ENCODE peak calls at places on chromosomes 3 and 15, in six cellular contexts. Z is HFFc6; I is CD4-positive, alpha-beta T cell; M is fibroblast of lung; C is psoas muscle; T is A549. N is an unnamed sample.

GRCh38 chr15:58556541-58556940 is 124.8 kb downstream of the LIPC start:
- DNase-seq in Z (no peak), I (no peak), M (no peak), C (no peak), T (no peak), N (no peak)

GRCh38 chr3:32685604-32686185 is 707 bp downstream of the CNOT10 start:
- DNase-seq in Z (peak), I (no peak), M (peak), C (no peak), T (peak), N (no peak)

GRCh38 chr3:83034806-83035703 is 1273.6 kb upstream of the GBE1 start:
- DNase-seq in Z (no peak), I (no peak), M (no peak), C (no peak), T (no peak), N (no peak)

GRCh38 chr15:32222716-32223115 is 180.4 kb downstream of the GOLGA8K start:
- DNase-seq in Z (no peak), I (no peak), M (no peak), C (no peak), T (no peak), N (no peak)

GRCh38 chr3:195823286-195823685 is 11.6 kb upstream of the MUC4 start:
- DNase-seq in Z (no peak), I (no peak), M (peak), C (no peak), T (no peak), N (no peak)

GRCh38 chr15:99495430-99496301 is 70.1 kb upstream of the MEF2A start:
- DNase-seq in Z (no peak), I (no peak), M (no peak), C (no peak), T (no peak), N (no peak)

GRCh38 chr3:150699068-150699635 is 4.6 kb downstream of the ERICH6 start:
- DNase-seq in Z (peak), I (no peak), M (peak), C (no peak), T (no peak), N (no peak)

GRCh38 chr3:63979093-63979492 is 44.2 kb downstream of the PSMD6 start:
- DNase-seq in Z (peak), I (peak), M (peak), C (no peak), T (no peak), N (no peak)

GRCh38 chr3:151721294-151721693 is 12.4 kb upstream of the AADACL2 start:
- DNase-seq in Z (no peak), I (no peak), M (no peak), C (no peak), T (no peak), N (no peak)

GRCh38 chr3:155282416-155283091 is 10.9 kb downstream of the STRIT1 start:
- DNase-seq in Z (peak), I (no peak), M (peak), C (no peak), T (no peak), N (no peak)

GRCh38 chr15:88385078-88385700 is 82.0 kb downstream of the MRPL46 start:
- DNase-seq in Z (peak), I (no peak), M (peak), C (no peak), T (peak), N (no peak)

GRCh38 chr3:175495331-175495730 is 636.2 kb downstream of the NAALADL2 start:
- DNase-seq in Z (no peak), I (no peak), M (no peak), C (no peak), T (no peak), N (no peak)

GRCh38 chr3:195762611-195763247 is 42.0 kb downstream of the MUC20 start:
- DNase-seq in Z (no peak), I (no peak), M (no peak), C (no peak), T (no peak), N (no peak)

GRCh38 chr15:93826798-93827197 is 404.6 kb upstream of the MCTP2 start:
- DNase-seq in Z (no peak), I (no peak), M (no peak), C (no peak), T (no peak), N (peak)

GRCh38 chr3:148227534-148227933 is 470.2 kb upstream of the AGTR1 start:
- DNase-seq in Z (no peak), I (no peak), M (peak), C (no peak), T (no peak), N (no peak)

GRCh38 chr3:114649331-114649730 is 355.5 kb downstream of the TIGIT start:
- DNase-seq in Z (peak), I (no peak), M (peak), C (no peak), T (peak), N (no peak)

GRCh38 chr3:8938021-8938420 is 25.3 kb downstream of the RAD18 start:
- DNase-seq in Z (peak), I (no peak), M (peak), C (no peak), T (peak), N (no peak)

GRCh38 chr3:95084738-95085137 is 1021.9 kb downstream of the NSUN3 start:
- DNase-seq in Z (no peak), I (no peak), M (no peak), C (no peak), T (no peak), N (no peak)

GRCh38 chr3:188150982-188151381 is 3.0 kb upstream of the LPP start:
- DNase-seq in Z (no peak), I (no peak), M (no peak), C (no peak), T (no peak), N (no peak)

GRCh38 chr3:121794264-121794983 is 40.4 kb downstream of the IQCB1 start:
- DNase-seq in Z (no peak), I (no peak), M (no peak), C (no peak), T (no peak), N (no peak)

GRCh38 chr3:196941846-196942225 is 492 bp downstream of the NCBP2 start:
- DNase-seq in Z (no peak), I (peak), M (peak), C (no peak), T (peak), N (no peak)

GRCh38 chr3:57726395-57726794 is 29.7 kb upstream of the SLMAP start:
- DNase-seq in Z (no peak), I (no peak), M (no peak), C (no peak), T (no peak), N (no peak)

GRCh38 chr15:69511015-69511414 is 58.4 kb downstream of the RPLP1 start:
- DNase-seq in Z (no peak), I (no peak), M (no peak), C (no peak), T (no peak), N (no peak)

GRCh38 chr3:178385280-178385952 is 150.8 kb upstream of the KCNMB2 start:
- DNase-seq in Z (peak), I (no peak), M (peak), C (no peak), T (no peak), N (peak)

GRCh38 chr3:113165841-113166240 is 45.5 kb upstream of the BOC start:
- DNase-seq in Z (no peak), I (no peak), M (no peak), C (no peak), T (no peak), N (no peak)

GRCh38 chr3:126179825-126180476 is 435 bp downstream of the ALDH1L1 start:
- DNase-seq in Z (no peak), I (no peak), M (no peak), C (peak), T (no peak), N (no peak)

GRCh38 chr3:40920041-40920440 is 279.3 kb upstream of the CTNNB1 start:
- DNase-seq in Z (no peak), I (no peak), M (peak), C (no peak), T (no peak), N (no peak)

DNA sequence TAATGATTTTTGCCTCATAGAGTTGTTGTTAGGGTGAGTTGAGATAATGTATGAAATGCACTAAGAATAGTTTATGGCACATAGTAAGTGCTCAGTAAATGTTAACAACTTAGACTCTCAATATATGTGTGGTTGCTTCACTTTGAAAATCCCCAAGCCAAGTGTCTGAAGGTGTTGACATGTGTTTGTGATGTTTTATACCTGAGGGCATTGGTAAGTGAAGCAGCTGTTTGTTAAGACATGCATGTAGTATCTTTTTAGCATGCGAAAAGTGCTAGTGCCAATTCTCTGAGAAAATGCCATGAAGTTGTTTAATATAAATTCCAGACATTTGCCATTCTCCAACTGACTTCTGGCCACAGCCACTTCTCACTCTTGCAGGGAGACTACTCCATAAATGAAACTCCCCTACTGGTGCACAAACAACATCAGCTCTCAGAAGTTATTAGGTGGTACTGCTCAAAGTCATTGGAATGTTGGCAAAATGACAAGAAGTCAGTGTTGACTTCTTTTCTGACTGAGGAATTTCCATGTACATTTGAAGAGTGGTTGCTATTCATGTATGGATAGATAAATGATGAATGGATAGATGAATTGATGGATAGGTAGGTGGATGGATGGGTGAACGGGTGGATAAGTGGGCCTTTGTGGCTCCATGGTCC is 103.6 kb upstream of the NUDT16 start:
- DNase-seq in Z (peak), I (no peak), M (peak), C (no peak), T (no peak), N (no peak)
- TF ChIP-seq CTCF in Z (no peak), I (no peak), M (no peak), C (no peak), T (no peak), N (no peak)

DNA sequence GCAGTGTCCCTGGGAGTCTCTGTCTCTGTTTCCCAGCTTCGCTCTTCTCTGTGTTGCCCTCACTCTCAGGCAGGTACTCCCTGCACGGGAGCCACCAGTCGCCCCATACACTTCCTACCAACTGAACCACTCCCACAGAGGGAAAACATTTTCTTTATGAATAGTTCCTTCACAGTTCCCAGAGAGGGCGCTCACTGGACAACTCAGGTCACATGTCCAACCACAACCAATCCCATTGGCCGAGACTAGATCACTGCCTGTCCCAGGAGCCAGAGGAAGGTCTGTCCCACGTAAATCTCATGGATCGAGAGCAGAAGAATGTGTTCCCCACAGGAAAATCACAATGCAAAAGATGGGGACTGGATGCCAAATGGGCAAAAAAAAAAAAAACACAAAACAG is 26.1 kb downstream of the GRK7 start:
- DNase-seq in Z (no peak), I (no peak), M (no peak), C (no peak), T (peak), N (peak)
- TF ChIP-seq CTCF in Z (no peak), I (no peak), M (no peak), C (no peak), T (no peak), N (no peak)

GRCh38 chr3:13358051-13358450 is 62.1 kb downstream of the NUP210 start:
- DNase-seq in Z (no peak), I (no peak), M (no peak), C (no peak), T (no peak), N (no peak)

GRCh38 chr3:13359916-13360315 is 60.2 kb downstream of the NUP210 start:
- DNase-seq in Z (no peak), I (no peak), M (no peak), C (no peak), T (no peak), N (no peak)

GRCh38 chr3:13364602-13365271 is 55.4 kb downstream of the NUP210 start:
- DNase-seq in Z (no peak), I (no peak), M (peak), C (no peak), T (no peak), N (no peak)

GRCh38 chr3:13365390-13366379 is 54.4 kb downstream of the NUP210 start:
- DNase-seq in Z (no peak), I (no peak), M (no peak), C (no peak), T (no peak), N (no peak)

GRCh38 chr3:13362551-13362950 is 57.6 kb downstream of the NUP210 start:
- DNase-seq in Z (no peak), I (no peak), M (no peak), C (no peak), T (no peak), N (no peak)
- TF ChIP-seq CTCF in Z (no peak), I (no peak), M (no peak), C (no peak), T (no peak), N (no peak)

DNA sequence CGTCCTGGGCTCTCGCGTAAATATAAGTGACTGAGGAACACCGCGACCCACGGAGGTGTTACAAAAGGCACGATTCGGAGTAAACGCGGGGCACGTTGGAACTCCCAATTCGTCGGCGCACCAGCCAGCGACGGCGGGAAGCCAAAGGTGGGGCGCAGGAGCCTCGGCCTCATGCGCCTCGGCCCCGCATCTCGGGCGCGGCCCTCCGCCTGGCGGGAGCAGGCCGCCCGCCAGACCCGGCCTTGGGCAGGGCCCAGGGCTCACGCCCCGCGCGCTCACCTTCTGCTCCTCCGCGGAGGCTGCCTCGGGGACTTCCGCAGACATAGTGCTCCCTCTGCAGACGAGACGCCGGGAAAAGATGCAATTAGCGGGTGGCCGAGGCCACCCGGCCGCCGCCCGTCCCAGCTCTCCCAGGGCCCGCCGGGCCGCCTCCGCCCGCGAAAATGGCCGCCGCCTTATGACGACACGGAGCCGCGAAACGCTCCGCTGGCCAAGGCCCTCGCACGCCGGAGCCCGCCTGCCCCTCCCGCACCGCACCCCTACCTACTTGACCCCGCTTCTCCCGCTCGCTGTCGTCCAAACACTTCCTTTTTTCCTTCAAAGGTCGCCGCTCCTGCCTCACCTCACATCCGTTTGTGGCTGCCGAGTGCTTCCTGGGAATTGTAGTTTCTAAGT is at the start of gene ARPP19:
- DNase-seq in Z (peak), I (peak), M (peak), C (peak), T (peak), N (peak)
- TF ChIP-seq CTCF in Z (peak), I (peak), M (no peak), C (no peak), T (no peak), N (no peak)

DNA sequence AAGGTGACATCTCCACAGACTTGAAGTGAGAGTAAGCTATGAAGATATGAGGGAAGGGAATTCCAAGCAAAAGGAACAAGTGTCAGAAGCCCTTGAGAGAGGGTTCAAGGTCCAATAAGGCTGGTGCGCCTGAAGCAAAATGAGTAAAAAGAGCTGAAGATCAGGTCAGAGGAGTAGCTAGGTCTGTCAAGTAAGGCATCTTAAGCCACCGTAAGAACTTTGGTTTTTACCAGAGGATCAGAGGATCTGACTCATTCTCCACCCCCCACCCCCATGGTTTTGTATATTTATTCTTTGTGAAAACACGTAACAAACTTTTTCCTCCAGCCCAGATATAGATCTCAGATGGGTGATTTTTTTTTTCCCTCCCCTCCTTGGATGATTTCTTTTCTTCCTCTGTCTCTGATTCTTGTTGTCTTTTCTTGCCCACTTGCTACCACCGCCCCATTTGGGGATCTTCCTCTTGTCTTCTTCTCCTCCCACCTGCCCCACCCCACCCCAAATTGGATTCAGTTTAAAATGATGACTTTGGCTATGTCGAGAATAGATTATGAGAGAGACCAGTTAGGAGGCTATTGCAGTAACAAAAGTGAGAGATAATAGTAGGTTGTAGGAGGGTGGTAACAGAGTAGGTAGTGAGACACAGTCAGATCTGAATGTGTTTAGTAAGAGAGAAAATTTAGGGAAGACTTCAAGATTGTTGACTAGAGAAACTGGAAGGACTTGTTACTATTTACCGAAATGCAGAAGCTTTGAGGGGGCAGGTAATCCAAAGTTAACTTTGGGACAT is 6.1 kb downstream of the TRMT10C start:
- DNase-seq in Z (peak), I (no peak), M (peak), C (no peak), T (no peak), N (no peak)
- TF ChIP-seq CTCF in Z (no peak), I (no peak), M (no peak), C (no peak), T (no peak), N (no peak)

DNA sequence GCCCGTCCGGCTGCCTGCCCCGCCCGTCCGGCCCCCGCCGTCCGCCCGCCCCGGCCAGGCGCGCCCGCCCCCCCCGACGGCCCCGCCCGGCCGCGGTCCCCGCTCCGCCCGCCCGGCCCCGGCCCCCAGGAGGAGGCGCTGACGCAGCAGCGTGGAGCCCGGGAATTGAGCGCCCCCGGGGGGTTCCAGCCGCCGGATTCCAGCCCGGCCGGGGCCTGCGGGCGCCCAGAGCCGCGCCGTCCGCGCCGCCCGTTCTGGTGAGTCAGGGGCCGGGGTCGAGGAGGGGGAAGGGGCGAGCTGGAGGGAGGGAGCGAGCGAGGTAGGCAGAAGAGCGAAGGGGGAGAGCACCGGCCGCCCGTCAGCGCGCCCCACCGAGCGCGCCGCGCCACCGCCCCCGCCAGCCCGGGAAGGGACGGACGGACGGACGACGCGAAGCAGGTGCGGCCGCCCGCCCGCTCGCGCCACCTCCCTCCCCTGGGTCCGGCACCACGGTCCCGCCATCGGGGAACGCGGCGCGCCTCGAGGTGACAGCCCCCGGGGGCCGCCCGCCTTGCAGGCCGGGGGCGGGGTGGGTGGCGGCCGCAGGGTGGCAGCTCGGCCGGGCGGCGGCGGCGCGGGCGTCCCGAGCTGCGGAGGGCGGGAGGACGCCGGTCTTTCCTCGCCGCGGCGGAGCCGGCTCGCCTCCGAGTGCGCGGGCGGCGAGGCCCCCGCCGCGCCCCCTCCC is 421 bp downstream of the BAHD1 start:
- DNase-seq in Z (peak), I (no peak), M (no peak), C (no peak), T (peak), N (no peak)
- TF ChIP-seq CTCF in Z (peak), I (no peak), M (no peak), C (no peak), T (no peak), N (no peak)

DNA sequence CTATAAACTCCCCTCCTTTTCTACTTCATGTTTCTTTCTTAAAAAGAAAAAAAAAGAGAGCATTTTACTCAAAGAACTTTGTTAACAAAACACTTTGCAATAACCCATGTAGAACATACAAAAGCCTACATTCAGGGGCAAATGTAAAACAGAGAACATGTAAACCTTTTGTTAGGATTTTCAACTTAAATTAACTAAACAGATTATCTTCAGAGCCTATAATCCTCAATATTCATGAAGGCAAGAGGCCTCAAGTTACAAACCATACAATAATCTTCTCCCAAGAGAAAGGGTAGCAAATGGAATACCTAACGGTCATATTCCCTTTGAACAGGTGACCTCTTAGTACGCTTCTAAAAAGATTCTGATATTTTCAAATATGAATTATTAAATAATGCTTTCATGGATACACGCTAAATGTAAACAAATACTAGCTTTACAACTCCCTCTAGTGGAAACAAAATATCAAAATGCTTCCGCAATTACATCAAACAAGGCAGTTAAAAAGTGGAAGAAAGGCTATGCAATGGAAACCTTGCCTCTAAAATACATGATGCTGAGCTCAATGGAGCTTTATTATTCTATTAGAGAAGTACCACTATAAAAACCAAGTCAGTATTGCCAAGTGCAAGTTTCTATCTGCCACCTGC is 9.9 kb downstream of the CEP152 start:
- DNase-seq in Z (peak), I (no peak), M (peak), C (no peak), T (peak), N (no peak)
- TF ChIP-seq CTCF in Z (peak), I (no peak), M (no peak), C (peak), T (peak), N (no peak)

N was measured in lower leg skin.